ENCODE peak calls at places on chromosome 16, in nine cellular contexts. One of them, this sample, is unnamed.

GRCh38 chr16:86611517-86611840 is 33.1 kb downstream of the FOXL1 start:
- DNase-seq in NCI-H1048: no peak
- DNase-seq in T-helper 1 cell: no peak
- DNase-seq in iris pigment epithelial cell: peak
- DNase-seq in M059J: no peak
- DNase-seq in naive thymus-derived CD8-positive, alpha-beta T cell: no peak
- DNase-seq in ecto neural progenitor cell: no peak
- DNase-seq in stimulated activated naive CD8-positive, alpha-beta T cell treated with anti-CD3 and anti-CD28 coated beads, Interleukin-15, amount 100 ng/mL, for 72 hours: no peak
- DNase-seq in psoas muscle: peak
- DNase-seq in this sample: no peak

GRCh38 chr16:13957197-13958078 is 37.5 kb downstream of the ERCC4 start:
- DNase-seq in NCI-H1048: no peak
- DNase-seq in T-helper 1 cell: no peak
- DNase-seq in iris pigment epithelial cell: peak
- DNase-seq in M059J: peak
- DNase-seq in naive thymus-derived CD8-positive, alpha-beta T cell: no peak
- DNase-seq in ecto neural progenitor cell: no peak
- DNase-seq in stimulated activated naive CD8-positive, alpha-beta T cell treated with anti-CD3 and anti-CD28 coated beads, Interleukin-15, amount 100 ng/mL, for 72 hours: peak
- DNase-seq in psoas muscle: peak
- DNase-seq in this sample: no peak

GRCh38 chr16:11310997-11311561 is 29.9 kb upstream of the PRM1 start:
- DNase-seq in NCI-H1048: no peak
- DNase-seq in T-helper 1 cell: no peak
- DNase-seq in iris pigment epithelial cell: peak
- DNase-seq in M059J: peak
- DNase-seq in naive thymus-derived CD8-positive, alpha-beta T cell: peak
- DNase-seq in ecto neural progenitor cell: no peak
- DNase-seq in stimulated activated naive CD8-positive, alpha-beta T cell treated with anti-CD3 and anti-CD28 coated beads, Interleukin-15, amount 100 ng/mL, for 72 hours: peak
- DNase-seq in psoas muscle: no peak
- DNase-seq in this sample: no peak

GRCh38 chr16:30474062-30474452 is 1.5 kb downstream of the ITGAL start:
- DNase-seq in NCI-H1048: no peak
- DNase-seq in T-helper 1 cell: no peak
- DNase-seq in iris pigment epithelial cell: no peak
- DNase-seq in M059J: no peak
- DNase-seq in naive thymus-derived CD8-positive, alpha-beta T cell: no peak
- DNase-seq in ecto neural progenitor cell: no peak
- DNase-seq in stimulated activated naive CD8-positive, alpha-beta T cell treated with anti-CD3 and anti-CD28 coated beads, Interleukin-15, amount 100 ng/mL, for 72 hours: no peak
- DNase-seq in psoas muscle: no peak
- DNase-seq in this sample: no peak

GRCh38 chr16:89711601-89712475 is 8.9 kb downstream of the VPS9D1 start:
- DNase-seq in NCI-H1048: peak
- DNase-seq in T-helper 1 cell: peak
- DNase-seq in iris pigment epithelial cell: peak
- DNase-seq in M059J: no peak
- DNase-seq in naive thymus-derived CD8-positive, alpha-beta T cell: peak
- DNase-seq in ecto neural progenitor cell: peak
- DNase-seq in stimulated activated naive CD8-positive, alpha-beta T cell treated with anti-CD3 and anti-CD28 coated beads, Interleukin-15, amount 100 ng/mL, for 72 hours: peak
- DNase-seq in psoas muscle: no peak
- DNase-seq in this sample: no peak

GRCh38 chr16:27769561-27770222 is 219.7 kb downstream of the KATNIP start:
- DNase-seq in NCI-H1048: no peak
- DNase-seq in T-helper 1 cell: no peak
- DNase-seq in iris pigment epithelial cell: peak
- DNase-seq in M059J: peak
- DNase-seq in naive thymus-derived CD8-positive, alpha-beta T cell: no peak
- DNase-seq in ecto neural progenitor cell: no peak
- DNase-seq in stimulated activated naive CD8-positive, alpha-beta T cell treated with anti-CD3 and anti-CD28 coated beads, Interleukin-15, amount 100 ng/mL, for 72 hours: no peak
- DNase-seq in psoas muscle: no peak
- DNase-seq in this sample: no peak

GRCh38 chr16:13101828-13102227 is 200.4 kb downstream of the SHISA9 start:
- DNase-seq in NCI-H1048: no peak
- DNase-seq in T-helper 1 cell: no peak
- DNase-seq in iris pigment epithelial cell: no peak
- DNase-seq in M059J: no peak
- DNase-seq in naive thymus-derived CD8-positive, alpha-beta T cell: no peak
- DNase-seq in ecto neural progenitor cell: no peak
- DNase-seq in stimulated activated naive CD8-positive, alpha-beta T cell treated with anti-CD3 and anti-CD28 coated beads, Interleukin-15, amount 100 ng/mL, for 72 hours: no peak
- DNase-seq in psoas muscle: no peak
- DNase-seq in this sample: no peak

GRCh38 chr16:1150511-1150982 is 2.4 kb upstream of the CACNA1H start:
- DNase-seq in NCI-H1048: no peak
- DNase-seq in T-helper 1 cell: no peak
- DNase-seq in iris pigment epithelial cell: peak
- DNase-seq in M059J: no peak
- DNase-seq in naive thymus-derived CD8-positive, alpha-beta T cell: no peak
- DNase-seq in ecto neural progenitor cell: no peak
- DNase-seq in stimulated activated naive CD8-positive, alpha-beta T cell treated with anti-CD3 and anti-CD28 coated beads, Interleukin-15, amount 100 ng/mL, for 72 hours: peak
- DNase-seq in psoas muscle: no peak
- DNase-seq in this sample: no peak

GRCh38 chr16:89170346-89171215 is 967 bp upstream of the CDH15 start:
- DNase-seq in NCI-H1048: no peak
- DNase-seq in T-helper 1 cell: no peak
- DNase-seq in iris pigment epithelial cell: no peak
- DNase-seq in M059J: peak
- DNase-seq in naive thymus-derived CD8-positive, alpha-beta T cell: no peak
- DNase-seq in ecto neural progenitor cell: peak
- DNase-seq in stimulated activated naive CD8-positive, alpha-beta T cell treated with anti-CD3 and anti-CD28 coated beads, Interleukin-15, amount 100 ng/mL, for 72 hours: no peak
- DNase-seq in psoas muscle: no peak
- DNase-seq in this sample: peak

GRCh38 chr16:80599466-80599865 is 58.7 kb downstream of the DYNLRB2 start:
- DNase-seq in NCI-H1048: no peak
- DNase-seq in T-helper 1 cell: no peak
- DNase-seq in iris pigment epithelial cell: peak
- DNase-seq in M059J: peak
- DNase-seq in naive thymus-derived CD8-positive, alpha-beta T cell: no peak
- DNase-seq in ecto neural progenitor cell: no peak
- DNase-seq in stimulated activated naive CD8-positive, alpha-beta T cell treated with anti-CD3 and anti-CD28 coated beads, Interleukin-15, amount 100 ng/mL, for 72 hours: no peak
- DNase-seq in psoas muscle: no peak
- DNase-seq in this sample: no peak

This sample was measured in right lobe of liver.